ENCODE peak calls at places on chromosomes 4 and X, in six cellular contexts. One of them, this sample, is unnamed.

GRCh38 chr4:52546449-52546848 is 112.7 kb downstream of the USP46 start:
- DNase-seq in foreskin fibroblast: no peak
- DNase-seq in mucosa of descending colon: no peak
- DNase-seq in PC-9: no peak
- DNase-seq in GM20000: no peak
- DNase-seq in nephron progenitor cell: no peak
- DNase-seq in this sample: no peak

GRCh38 chr4:15262396-15262795 is 165.4 kb upstream of the C1QTNF7 start:
- DNase-seq in foreskin fibroblast: no peak
- DNase-seq in mucosa of descending colon: no peak
- DNase-seq in PC-9: no peak
- DNase-seq in GM20000: no peak
- DNase-seq in nephron progenitor cell: no peak
- DNase-seq in this sample: no peak

GRCh38 chrX:311156-312129 is 7.2 kb downstream of the GTPBP6 start:
- DNase-seq in foreskin fibroblast: no peak
- DNase-seq in mucosa of descending colon: peak
- DNase-seq in PC-9: no peak
- DNase-seq in GM20000: no peak
- DNase-seq in nephron progenitor cell: no peak
- DNase-seq in this sample: no peak

GRCh38 chrX:107716045-107716684 is 59.4 kb downstream of the TSC22D3 start:
- DNase-seq in foreskin fibroblast: no peak
- DNase-seq in mucosa of descending colon: peak
- DNase-seq in PC-9: no peak
- DNase-seq in GM20000: peak
- DNase-seq in nephron progenitor cell: peak
- DNase-seq in this sample: no peak

GRCh38 chr4:14428125-14428524 is 574.2 kb upstream of the CPEB2 start:
- DNase-seq in foreskin fibroblast: peak
- DNase-seq in mucosa of descending colon: no peak
- DNase-seq in PC-9: peak
- DNase-seq in GM20000: no peak
- DNase-seq in nephron progenitor cell: no peak
- DNase-seq in this sample: no peak

GRCh38 chr4:98879515-98879914 is 49.4 kb downstream of the EIF4E start:
- DNase-seq in foreskin fibroblast: no peak
- DNase-seq in mucosa of descending colon: no peak
- DNase-seq in PC-9: no peak
- DNase-seq in GM20000: no peak
- DNase-seq in nephron progenitor cell: no peak
- DNase-seq in this sample: no peak

GRCh38 chr4:138225477-138225876 is 16.7 kb downstream of the SLC7A11 start:
- DNase-seq in foreskin fibroblast: no peak
- DNase-seq in mucosa of descending colon: no peak
- DNase-seq in PC-9: no peak
- DNase-seq in GM20000: no peak
- DNase-seq in nephron progenitor cell: no peak
- DNase-seq in this sample: no peak

GRCh38 chr4:20172070-20172760 is 79.5 kb upstream of the SLIT2 start:
- DNase-seq in foreskin fibroblast: peak
- DNase-seq in mucosa of descending colon: no peak
- DNase-seq in PC-9: no peak
- DNase-seq in GM20000: no peak
- DNase-seq in nephron progenitor cell: no peak
- DNase-seq in this sample: no peak

GRCh38 chrX:11562570-11562969 is 103.2 kb downstream of the ARHGAP6 start:
- DNase-seq in foreskin fibroblast: no peak
- DNase-seq in mucosa of descending colon: no peak
- DNase-seq in PC-9: no peak
- DNase-seq in GM20000: no peak
- DNase-seq in nephron progenitor cell: no peak
- DNase-seq in this sample: no peak

GRCh38 chrX:11557120-11557519 is 108.6 kb downstream of the ARHGAP6 start:
- DNase-seq in foreskin fibroblast: peak
- DNase-seq in mucosa of descending colon: no peak
- DNase-seq in PC-9: peak
- DNase-seq in GM20000: no peak
- DNase-seq in nephron progenitor cell: no peak
- DNase-seq in this sample: no peak

GRCh38 chrX:11553594-11553993 is 112.1 kb downstream of the ARHGAP6 start:
- DNase-seq in foreskin fibroblast: no peak
- DNase-seq in mucosa of descending colon: no peak
- DNase-seq in PC-9: no peak
- DNase-seq in GM20000: no peak
- DNase-seq in nephron progenitor cell: no peak
- DNase-seq in this sample: no peak

GRCh38 chrX:11555759-11556158 is 110.0 kb downstream of the ARHGAP6 start:
- DNase-seq in foreskin fibroblast: no peak
- DNase-seq in mucosa of descending colon: no peak
- DNase-seq in PC-9: no peak
- DNase-seq in GM20000: no peak
- DNase-seq in nephron progenitor cell: no peak
- DNase-seq in this sample: no peak

DNA sequence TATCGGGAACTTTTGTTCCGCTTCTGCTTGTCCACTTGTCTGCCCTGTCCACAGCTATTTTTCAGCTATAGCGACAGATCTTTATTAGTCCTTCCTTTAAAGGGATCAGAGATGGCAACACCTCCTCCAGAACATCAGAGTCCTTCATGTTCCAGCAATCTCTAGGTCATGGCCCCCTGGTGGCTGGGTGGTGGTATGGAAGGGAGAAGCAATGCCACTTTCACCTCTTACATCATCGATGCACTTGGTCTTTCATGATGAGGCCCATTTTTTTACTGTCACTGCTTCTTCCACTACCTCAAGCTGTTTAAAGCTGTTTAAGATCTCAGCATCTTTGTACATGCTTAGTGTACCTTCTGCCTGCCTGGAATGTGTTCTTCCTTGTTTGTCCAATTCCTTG is 106.7 kb downstream of the ARHGAP6 start:
- DNase-seq in foreskin fibroblast: no peak
- DNase-seq in mucosa of descending colon: no peak
- DNase-seq in PC-9: peak
- DNase-seq in GM20000: peak
- DNase-seq in nephron progenitor cell: peak
- DNase-seq in this sample: no peak
- TF ChIP-seq CTCF in foreskin fibroblast: peak
- TF ChIP-seq CTCF in mucosa of descending colon: no peak
- TF ChIP-seq CTCF in PC-9: peak
- TF ChIP-seq CTCF in GM20000: no peak
- TF ChIP-seq CTCF in nephron progenitor cell: peak
- TF ChIP-seq CTCF in this sample: no peak

GRCh38 chr4:23337292-23337691 is 552.6 kb downstream of the PPARGC1A start:
- DNase-seq in foreskin fibroblast: no peak
- DNase-seq in mucosa of descending colon: no peak
- DNase-seq in PC-9: no peak
- DNase-seq in GM20000: no peak
- DNase-seq in nephron progenitor cell: no peak
- DNase-seq in this sample: no peak

GRCh38 chr4:23333556-23333945 is 556.3 kb downstream of the PPARGC1A start:
- DNase-seq in foreskin fibroblast: no peak
- DNase-seq in mucosa of descending colon: no peak
- DNase-seq in PC-9: peak
- DNase-seq in GM20000: no peak
- DNase-seq in nephron progenitor cell: no peak
- DNase-seq in this sample: no peak

GRCh38 chr4:23332266-23332665 is 557.6 kb downstream of the PPARGC1A start:
- DNase-seq in foreskin fibroblast: no peak
- DNase-seq in mucosa of descending colon: no peak
- DNase-seq in PC-9: no peak
- DNase-seq in GM20000: no peak
- DNase-seq in nephron progenitor cell: no peak
- DNase-seq in this sample: no peak

GRCh38 chr4:23333946-23334878 is 555.6 kb downstream of the PPARGC1A start:
- DNase-seq in foreskin fibroblast: peak
- DNase-seq in mucosa of descending colon: no peak
- DNase-seq in PC-9: peak
- DNase-seq in GM20000: peak
- DNase-seq in nephron progenitor cell: no peak
- DNase-seq in this sample: no peak
- TF ChIP-seq CTCF in foreskin fibroblast: no peak
- TF ChIP-seq CTCF in mucosa of descending colon: no peak
- TF ChIP-seq CTCF in PC-9: no peak
- TF ChIP-seq CTCF in GM20000: no peak
- TF ChIP-seq CTCF in nephron progenitor cell: no peak
- TF ChIP-seq CTCF in this sample: no peak

GRCh38 chr4:108646706-108647105 is 3.7 kb upstream of the OSTC start:
- DNase-seq in foreskin fibroblast: no peak
- DNase-seq in mucosa of descending colon: no peak
- DNase-seq in PC-9: no peak
- DNase-seq in GM20000: no peak
- DNase-seq in nephron progenitor cell: no peak
- DNase-seq in this sample: no peak

GRCh38 chr4:108649863-108650211 is 562 bp upstream of the OSTC start:
- DNase-seq in foreskin fibroblast: no peak
- DNase-seq in mucosa of descending colon: no peak
- DNase-seq in PC-9: no peak
- DNase-seq in GM20000: no peak
- DNase-seq in nephron progenitor cell: no peak
- DNase-seq in this sample: no peak

GRCh38 chr4:108644237-108644636 is 6.2 kb upstream of the OSTC start:
- DNase-seq in foreskin fibroblast: peak
- DNase-seq in mucosa of descending colon: no peak
- DNase-seq in PC-9: peak
- DNase-seq in GM20000: no peak
- DNase-seq in nephron progenitor cell: no peak
- DNase-seq in this sample: no peak
- TF ChIP-seq CTCF in foreskin fibroblast: no peak
- TF ChIP-seq CTCF in mucosa of descending colon: no peak
- TF ChIP-seq CTCF in PC-9: no peak
- TF ChIP-seq CTCF in GM20000: no peak
- TF ChIP-seq CTCF in nephron progenitor cell: no peak
- TF ChIP-seq CTCF in this sample: no peak

GRCh38 chr4:4860381-4860802 is 927 bp downstream of the MSX1 start:
- DNase-seq in foreskin fibroblast: no peak
- DNase-seq in mucosa of descending colon: no peak
- DNase-seq in PC-9: no peak
- DNase-seq in GM20000: peak
- DNase-seq in nephron progenitor cell: no peak
- DNase-seq in this sample: no peak
- TF ChIP-seq CTCF in foreskin fibroblast: no peak
- TF ChIP-seq CTCF in mucosa of descending colon: no peak
- TF ChIP-seq CTCF in PC-9: no peak
- TF ChIP-seq CTCF in GM20000: no peak
- TF ChIP-seq CTCF in nephron progenitor cell: no peak
- TF ChIP-seq CTCF in this sample: no peak

DNA sequence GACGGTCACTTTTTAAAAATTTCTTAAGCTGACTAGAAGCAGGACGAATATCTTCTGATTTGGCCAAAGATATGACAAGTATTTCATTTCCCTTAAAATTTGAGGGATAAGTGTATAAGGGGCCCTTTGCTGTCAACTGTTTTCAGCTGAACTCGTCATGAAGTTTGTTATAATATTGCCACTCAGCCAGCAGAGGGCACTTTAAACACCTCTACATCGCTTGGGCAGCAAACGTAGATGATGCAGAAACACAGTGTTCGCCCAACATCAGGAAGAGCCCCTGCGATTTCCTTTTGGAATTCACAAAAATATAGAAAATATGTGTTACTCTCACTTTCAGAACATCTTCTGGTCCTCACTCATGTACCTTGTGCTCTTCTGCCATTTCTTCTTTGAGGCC is 435.7 kb upstream of the FMR1 start:
- DNase-seq in foreskin fibroblast: no peak
- DNase-seq in mucosa of descending colon: no peak
- DNase-seq in PC-9: no peak
- DNase-seq in GM20000: peak
- DNase-seq in nephron progenitor cell: peak
- DNase-seq in this sample: no peak
- TF ChIP-seq CTCF in foreskin fibroblast: no peak
- TF ChIP-seq CTCF in mucosa of descending colon: no peak
- TF ChIP-seq CTCF in PC-9: peak
- TF ChIP-seq CTCF in GM20000: peak
- TF ChIP-seq CTCF in nephron progenitor cell: peak
- TF ChIP-seq CTCF in this sample: no peak